ENCODE peak calls at places on chromosomes 2 and 18, in five cellular contexts. P, D, V, U and B are unnamed samples.

GRCh38 chr2:238097988-238098853 is 1.9 kb upstream of the ESPNL start:
- DNase-seq in P (peak; percentile 69), D (peak; percentile 70), V (no peak), U (peak; percentile 42), B (peak; percentile 6)

GRCh38 chr2:48711343-48711742 is 44.2 kb downstream of the LHCGR start:
- DNase-seq in P (no peak), D (no peak), V (no peak), U (peak; percentile 15), B (no peak)

GRCh38 chr2:162014751-162015150 is 59.3 kb downstream of the DPP4 start:
- DNase-seq in P (no peak), D (no peak), V (no peak), U (no peak), B (no peak)

GRCh38 chr2:125224830-125225229 is 1199.7 kb downstream of the CNTNAP5 start:
- DNase-seq in P (no peak), D (no peak), V (no peak), U (no peak), B (no peak)

GRCh38 chr2:151523825-151524224 is 114.1 kb downstream of the RIF1 start:
- DNase-seq in P (no peak), D (no peak), V (no peak), U (peak; percentile 10), B (no peak)

GRCh38 chr2:207883002-207883780 is 113.5 kb upstream of the FZD5 start:
- DNase-seq in P (no peak), D (no peak), V (no peak), U (no peak), B (no peak)

GRCh38 chr2:174607989-174608865 is 10.6 kb upstream of the WIPF1 start:
- DNase-seq in P (no peak), D (peak; percentile 81), V (no peak), U (no peak), B (no peak)

GRCh38 chr18:60693426-60693825 is 320.9 kb upstream of the MC4R start:
- DNase-seq in P (no peak), D (no peak), V (no peak), U (peak; percentile 3), B (no peak)

GRCh38 chr2:177909962-177910361 is 162.6 kb downstream of the PDE11A start:
- DNase-seq in P (no peak), D (no peak), V (no peak), U (no peak), B (no peak)

GRCh38 chr2:119491776-119492525 is 32.3 kb downstream of the SCTR start:
- DNase-seq in P (no peak), D (no peak), V (no peak), U (peak; percentile 89), B (peak; percentile 90)

GRCh38 chr2:193377789-193378188 is 1183.1 kb upstream of the TMEFF2 start:
- DNase-seq in P (no peak), D (no peak), V (no peak), U (no peak), B (no peak)

GRCh38 chr2:176099159-176099736 is 347 bp upstream of the HOXD12 start:
- DNase-seq in P (peak; percentile 59), D (no peak), V (no peak), U (no peak), B (no peak)